ENCODE peak calls at places on chromosomes 6 and 20, in nine cellular contexts. U is endothelial cell; K is activated CD4-positive, CD25-positive, alpha-beta regulatory T cell treated with anti-CD3 and anti-CD28 coated beads, Interleukin-2, amount 50 U/mL, for 72 hours; L is WTC11; X is stimulated activated CD4-positive, alpha-beta T cell treated with anti-CD3 and anti-CD28 coated beads, Interleukin-2, amount 100 ng/mL, for 48 hours; B is AG09319; O is activated T-helper 1 cell treated with anti-CD3 and anti-CD28 coated beads, Interleukin-12 subunit alpha, Interleukin-12 subunit beta, Interleukin-2, Interleukin-4 antibody, amounts not matched to agents 30 ng/mL and 10 ng/mL and 1 ng/mL, durations not matched to agents 14 hours and 24 hours and 36 hours; I is GM12891; F is C1 segment of cervical spinal cord. V is an unnamed sample.
A peak's percentile ranks its signal among the peaks of the same experiment; 100 is the strongest.

GRCh38 chr6:46407785-46408530 is 83.3 kb downstream of the RCAN2 start:
- DNase-seq in K (no peak), X (no peak), O (no peak), L (no peak), U (no peak), B (no peak), I (no peak), F (peak; percentile 11), V (no peak)

GRCh38 chr6:15058200-15059070 is 187.4 kb upstream of the JARID2 start:
- DNase-seq in I (no peak), X (no peak), O (no peak), U (no peak), L (no peak), K (no peak), B (no peak), F (no peak), V (no peak)

GRCh38 chr6:15444881-15445280 is 199.0 kb downstream of the JARID2 start:
- DNase-seq in X (no peak), U (no peak), F (peak; percentile 22), I (no peak), B (no peak), K (no peak), O (no peak), L (no peak), V (no peak)

GRCh38 chr6:53793318-53793975 is 1.4 kb upstream of the LRRC1 start:
- DNase-seq in O (peak; percentile 19), K (no peak), B (no peak), F (peak; percentile 48), L (peak; percentile 38), X (no peak), U (peak; percentile 52), I (no peak), V (no peak)

GRCh38 chr6:20001286-20001685 is 164.1 kb downstream of the ID4 start:
- DNase-seq in K (no peak), L (no peak), U (no peak), I (no peak), O (no peak), B (no peak), F (no peak), X (no peak), V (no peak)

GRCh38 chr20:31718952-31719643 is 3.6 kb downstream of the BCL2L1 start:
- DNase-seq in U (no peak), B (no peak), F (no peak), O (no peak), K (no peak), X (no peak), L (no peak), I (no peak), V (no peak)

GRCh38 chr6:147759088-147759487 is 250.6 kb downstream of the SAMD5 start:
- DNase-seq in F (no peak), X (no peak), K (no peak), B (peak; percentile 2), O (no peak), L (no peak), U (no peak), I (no peak), V (no peak)

GRCh38 chr6:131789219-131789618 is 18.6 kb upstream of the ENPP1 start:
- DNase-seq in O (no peak), L (no peak), I (no peak), B (no peak), U (no peak), F (no peak), X (no peak), K (no peak), V (no peak)

GRCh38 chr6:62013719-62014118 is 272.3 kb downstream of the KHDRBS2 start:
- DNase-seq in B (no peak), K (no peak), X (no peak), F (no peak), I (no peak), U (no peak), O (no peak), L (no peak), V (no peak)

GRCh38 chr6:120405947-120406346 is 928.3 kb downstream of the TBC1D32 start:
- DNase-seq in U (no peak), L (peak; percentile 40), O (no peak), K (no peak), I (no peak), F (no peak), B (no peak), X (no peak), V (no peak)

V was measured in T-helper 22 cell.